ENCODE peak calls at places on chromosomes 5 and 9, in six cellular contexts. D is GM23338, U is WTC11, T is K562, Q is GM12878, J is HepG2. F is an unnamed sample.
A peak's percentile ranks its signal among the peaks of the same experiment; 100 is the strongest.

GRCh38 chr9:96100385-96100978 is 201.5 kb downstream of the HSD17B3 start:
- DNase-seq in U (no peak), D (peak; percentile 30), Q (no peak), T (no peak), J (no peak), F (no peak)

GRCh38 chr5:1138445-1139207 is 26.8 kb upstream of the SLC12A7 start:
- DNase-seq in J (peak; percentile 83), U (no peak), Q (no peak), D (no peak), T (peak; percentile 43), F (no peak)

GRCh38 chr9:125521462-125522327 is 185.3 kb downstream of the MAPKAP1 start:
- DNase-seq in U (no peak), J (peak; percentile 35), Q (no peak), D (no peak), T (no peak), F (no peak)

GRCh38 chr9:8890695-8891094 is 1091.1 kb upstream of the DMAC1 start:
- DNase-seq in Q (no peak), T (no peak), U (no peak), D (no peak), J (no peak), F (no peak)

GRCh38 chr5:111772456-111772855 is 15.5 kb upstream of the NREP start:
- DNase-seq in T (no peak), J (no peak), Q (no peak), U (peak; percentile 63), D (peak; percentile 90), F (no peak)

GRCh38 chr5:177402271-177403043 is 2.0 kb upstream of the PFN3 start:
- DNase-seq in Q (no peak), U (peak; percentile 90), D (peak; percentile 97), T (no peak), J (no peak), F (peak; percentile 92)

GRCh38 chr5:129460951-129461815 is 1.1 kb downstream of the ADAMTS19 start:
- DNase-seq in Q (no peak), U (peak; percentile 80), D (peak; percentile 82), J (no peak), T (peak; percentile 12), F (no peak)

GRCh38 chr5:8828596-8829321 is 717.1 kb downstream of the SEMA5A start:
- DNase-seq in U (no peak), T (no peak), D (no peak), Q (no peak), J (no peak), F (no peak)

GRCh38 chr9:88577256-88577655 is 42.3 kb downstream of the NXNL2 start:
- DNase-seq in U (no peak), Q (no peak), D (no peak), J (no peak), T (no peak), F (no peak)
- TF ChIP-seq CREB1 in U (no peak), Q (no peak), D (no peak), J (no peak), T (no peak), F (no peak)

DNA sequence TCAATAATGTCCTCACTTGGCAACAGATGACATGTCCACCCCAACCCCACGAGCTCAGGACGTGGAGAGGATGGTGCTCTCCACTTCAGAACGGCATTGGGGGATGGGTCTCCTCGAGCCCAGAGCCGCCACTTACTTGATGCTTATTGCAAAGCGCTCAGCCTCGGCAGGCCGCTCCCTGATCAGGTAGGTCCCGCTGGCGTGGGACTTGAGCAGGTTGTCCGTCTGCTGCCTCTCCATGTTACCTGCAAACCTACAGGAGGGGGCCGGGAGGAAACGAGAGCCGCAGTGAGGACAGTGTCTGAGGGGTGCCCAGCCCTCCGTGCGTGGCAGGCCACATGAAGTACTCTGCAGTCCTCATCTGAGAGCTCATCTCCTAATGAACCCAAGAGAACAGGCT is 36.6 kb upstream of the SARDH start:
- DNase-seq in J (no peak), D (no peak), Q (no peak), T (no peak), U (peak; percentile 5), F (no peak)
- TF ChIP-seq CREB1 in J (no peak), D (no peak), Q (no peak), T (no peak), U (no peak), F (no peak)

DNA sequence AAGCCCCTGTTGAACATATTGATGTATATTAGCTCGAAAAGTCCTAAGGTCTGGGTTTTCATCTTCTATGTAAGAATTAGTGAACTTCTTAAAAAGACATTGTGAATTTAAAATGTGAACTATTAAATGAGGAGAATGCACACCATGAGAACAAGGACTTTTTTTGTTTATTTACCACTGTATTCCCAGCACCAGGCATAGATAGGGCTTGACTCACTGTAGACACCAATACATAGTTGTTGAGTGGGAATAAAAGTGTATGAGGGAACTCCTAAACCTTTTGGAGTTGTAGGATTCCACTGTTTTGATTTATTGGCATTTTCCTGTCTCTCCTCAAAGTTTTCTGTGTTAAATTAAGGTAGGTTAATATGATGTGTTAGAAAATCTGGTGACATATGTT is 40.3 kb downstream of the NNT start:
- DNase-seq in D (no peak), U (no peak), T (no peak), J (no peak), Q (no peak), F (no peak)
- TF ChIP-seq CREB1 in D (no peak), U (no peak), T (no peak), J (no peak), Q (no peak), F (no peak)

GRCh38 chr9:92752812-92753404 is 11.7 kb downstream of the BICD2 start:
- DNase-seq in Q (no peak), U (no peak), D (no peak), J (no peak), T (no peak), F (no peak)

GRCh38 chr9:92759446-92759845 is 5.2 kb downstream of the BICD2 start:
- DNase-seq in T (no peak), U (no peak), Q (no peak), D (no peak), J (no peak), F (no peak)

GRCh38 chr9:92749071-92749933 is 15.3 kb downstream of the BICD2 start:
- DNase-seq in U (no peak), T (no peak), Q (no peak), D (no peak), J (no peak), F (no peak)

GRCh38 chr9:92749934-92750315 is 14.7 kb downstream of the BICD2 start:
- DNase-seq in U (no peak), Q (no peak), J (no peak), D (no peak), T (no peak), F (no peak)

GRCh38 chr9:92754091-92754740 is 10.4 kb downstream of the BICD2 start:
- DNase-seq in J (no peak), U (no peak), T (no peak), Q (no peak), D (no peak), F (no peak)
- TF ChIP-seq CREB1 in J (no peak), U (no peak), T (no peak), Q (no peak), D (no peak), F (no peak)

DNA sequence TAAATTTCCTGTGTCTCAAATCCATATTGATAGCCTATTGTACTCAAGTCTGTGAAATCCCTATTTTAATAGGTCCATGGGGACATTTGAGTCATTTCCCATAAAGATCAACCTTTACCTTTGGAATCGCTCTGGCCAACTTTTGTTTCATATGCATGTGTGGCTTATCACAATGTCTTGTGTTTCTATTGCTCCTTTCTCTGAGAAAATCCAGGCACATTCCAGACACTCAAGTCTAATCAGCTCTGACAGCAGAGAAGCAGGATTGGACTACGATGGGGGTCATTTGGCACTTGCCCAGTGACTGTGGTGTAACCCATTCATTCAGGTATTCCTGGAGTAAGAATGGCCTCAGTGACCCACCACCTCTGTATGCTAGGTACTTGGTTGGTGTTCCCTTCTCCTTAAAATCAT is 48.4 kb downstream of the ACTBL2 start:
- DNase-seq in Q (no peak), D (no peak), J (no peak), U (no peak), T (no peak), F (no peak)
- TF ChIP-seq CREB1 in Q (no peak), D (no peak), J (no peak), U (no peak), T (no peak), F (no peak)

DNA sequence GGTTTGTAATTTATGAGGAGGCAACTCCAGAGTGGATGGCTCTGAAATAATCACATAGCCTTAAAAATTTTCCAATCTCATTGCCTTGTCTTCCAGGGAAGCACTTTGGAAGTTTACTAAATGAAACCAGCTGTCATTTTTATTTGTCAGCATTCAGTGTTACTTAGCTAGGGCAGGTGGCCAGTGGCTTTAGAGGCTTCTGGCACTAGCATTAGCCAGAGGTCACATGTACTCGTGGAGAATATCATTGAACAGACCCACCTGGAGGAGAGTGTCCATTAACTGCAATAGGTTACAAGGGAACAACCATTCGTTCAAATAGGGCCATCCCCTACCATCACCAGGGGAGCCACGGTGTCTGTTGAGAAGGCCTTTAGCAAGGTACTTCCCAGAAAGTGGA is 160.3 kb upstream of the SLC28A3 start:
- DNase-seq in U (no peak), Q (no peak), D (no peak), J (no peak), T (no peak), F (no peak)
- TF ChIP-seq CREB1 in U (no peak), Q (no peak), D (no peak), J (no peak), T (no peak), F (no peak)

DNA sequence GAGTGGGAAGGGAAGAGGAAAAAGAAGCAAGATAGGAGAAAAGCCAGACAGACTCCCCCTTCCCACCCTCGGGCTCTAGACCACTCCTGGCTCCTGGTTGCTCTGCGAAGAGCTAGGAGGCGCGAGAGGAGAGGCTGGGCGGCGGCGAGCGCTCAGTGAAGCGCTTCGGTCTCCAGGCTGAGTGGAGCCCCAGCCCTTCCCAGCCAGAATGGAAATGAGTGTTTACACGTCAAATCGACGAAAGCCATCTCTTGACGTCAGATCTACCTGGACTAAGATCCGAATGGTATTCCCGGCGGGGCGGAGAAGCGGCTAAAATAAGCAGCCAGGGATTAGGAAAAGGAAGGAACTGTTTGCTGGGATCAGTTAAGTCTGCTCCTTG is at the start of gene PCSK1:
- DNase-seq in D (peak; percentile 64), J (no peak), Q (no peak), U (peak; percentile 50), T (no peak), F (no peak)
- TF ChIP-seq CREB1 in D (peak; percentile 64), J (no peak), Q (no peak), U (no peak), T (no peak), F (peak; percentile 84)